ENCODE peak calls at places on chromosomes 1 and 21, in five cellular contexts. Q is K562, B is H1, D is GM12878, N is GM12891. I is an unnamed sample.

GRCh38 chr1:233440952-233441401 is 113.5 kb downstream of the MAP3K21 start:
- DNase-seq in D (peak), Q (peak), N (no peak), B (peak), I (no peak)

GRCh38 chr1:44282704-44283426 is 69.6 kb downstream of the DMAP1 start:
- DNase-seq in B (no peak), D (no peak), Q (no peak), N (no peak), I (no peak)

GRCh38 chr21:45834821-45835293 is 146.7 kb upstream of the COL6A1 start:
- DNase-seq in D (no peak), N (no peak), Q (no peak), B (no peak), I (no peak)

GRCh38 chr1:110207831-110208230 is 2.3 kb upstream of the KCNC4 start:
- DNase-seq in Q (peak), N (peak), D (no peak), B (no peak), I (peak)

GRCh38 chr1:65230741-65231439 is 78.5 kb upstream of the DNAJC6 start:
- DNase-seq in Q (peak), D (no peak), B (no peak), N (no peak), I (no peak)

GRCh38 chr1:94980909-94981252 is 54.0 kb upstream of the CNN3 start:
- DNase-seq in D (no peak), B (no peak), N (no peak), Q (no peak), I (no peak)

GRCh38 chr1:39081266-39082139 is 55.4 kb downstream of the NDUFS5 start:
- DNase-seq in D (no peak), N (peak), B (no peak), Q (peak), I (peak)

GRCh38 chr1:3599816-3600215 is 11.5 kb downstream of the MEGF6 start:
- DNase-seq in N (no peak), B (no peak), D (no peak), Q (no peak), I (no peak)

GRCh38 chr1:232172556-232172955 is 457.4 kb downstream of the SIPA1L2 start:
- DNase-seq in D (no peak), N (no peak), B (no peak), Q (no peak), I (no peak)

GRCh38 chr1:156616463-156616862 is 2.8 kb upstream of the HAPLN2 start:
- DNase-seq in N (no peak), Q (peak), B (no peak), D (no peak), I (no peak)

GRCh38 chr1:29164588-29164987 is 17.1 kb downstream of the SRSF4 start:
- DNase-seq in D (no peak), B (no peak), N (no peak), Q (no peak), I (no peak)

GRCh38 chr21:38831526-38832467 is 26.1 kb downstream of the ETS2 start:
- DNase-seq in B (no peak), Q (peak), N (peak), D (peak), I (no peak)

GRCh38 chr1:89295187-89295586 is 22.5 kb upstream of the GBP5 start:
- DNase-seq in N (no peak), D (no peak), Q (no peak), B (no peak), I (no peak)

DNA sequence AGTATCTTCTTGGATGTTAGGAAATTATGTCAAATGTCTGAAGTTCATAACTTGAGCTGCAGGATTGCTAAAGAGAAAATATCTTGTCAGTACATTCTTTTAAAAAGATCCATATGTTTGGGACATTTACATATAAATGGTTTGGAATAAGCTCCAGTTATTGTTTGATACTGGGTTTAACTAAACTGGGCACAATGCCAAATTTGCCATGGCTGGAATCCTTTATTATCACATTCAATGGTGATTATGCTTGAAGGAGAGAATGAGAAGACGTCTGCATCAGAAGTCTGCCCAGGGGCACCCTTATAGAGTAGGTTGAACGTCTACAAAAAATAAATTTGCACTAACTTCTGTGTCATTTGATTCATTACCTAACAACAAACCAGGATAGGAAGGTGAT is 652.5 kb downstream of the AMY1C start:
- DNase-seq in D (no peak), Q (no peak), B (no peak), N (no peak), I (no peak)
- TF ChIP-seq TAF1 in D (no peak), Q (no peak), B (no peak), N (no peak), I (no peak)

GRCh38 chr1:111474106-111474505 is 322 bp downstream of the C1orf162 start:
- DNase-seq in Q (no peak), N (no peak), D (no peak), B (no peak), I (no peak)

GRCh38 chr1:111476214-111476613 is 2.4 kb downstream of the C1orf162 start:
- DNase-seq in D (no peak), N (no peak), Q (no peak), B (no peak), I (no peak)

GRCh38 chr1:111474521-111474920 is 737 bp downstream of the C1orf162 start:
- DNase-seq in Q (no peak), B (no peak), N (no peak), D (no peak), I (no peak)

GRCh38 chr1:111475706-111476105 is 1.9 kb downstream of the C1orf162 start:
- DNase-seq in Q (no peak), N (no peak), B (no peak), D (peak), I (no peak)

DNA sequence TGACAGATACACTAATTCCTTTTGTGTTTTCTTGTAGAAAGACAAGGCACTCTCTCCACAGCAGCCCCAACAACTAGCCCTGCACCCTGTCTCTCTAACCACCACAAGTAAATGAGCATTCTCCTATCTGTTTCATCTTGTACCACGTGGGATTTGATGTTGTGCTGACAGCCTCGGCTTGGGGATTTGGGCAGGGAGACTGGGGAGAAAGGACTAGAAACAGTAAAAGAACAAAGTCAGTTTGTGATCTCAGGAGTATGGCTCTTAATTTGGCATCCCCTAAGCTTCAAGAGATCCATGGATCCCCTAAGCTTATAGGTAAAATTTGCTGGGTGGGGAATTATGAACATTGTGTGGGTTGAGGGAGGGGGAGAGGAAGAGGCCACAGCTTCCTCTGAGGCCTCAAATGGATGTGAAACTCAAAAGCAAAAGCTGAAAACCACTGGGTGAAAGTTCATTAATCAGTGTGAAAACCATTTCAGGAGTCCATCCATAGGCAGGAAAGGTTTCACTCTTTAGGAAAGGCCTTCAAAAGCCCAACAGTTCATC is 3.1 kb downstream of the C1orf162 start:
- DNase-seq in D (peak), N (no peak), B (no peak), Q (no peak), I (no peak)
- TF ChIP-seq POLR2A in D (peak), N (peak), B (no peak), Q (no peak), I (peak)

GRCh38 chr1:225863167-225863566 is 19.0 kb downstream of the TMEM63A start:
- DNase-seq in D (no peak), B (no peak), Q (no peak), N (no peak), I (no peak)
- TF ChIP-seq POLR2AphosphoS5 in D (no peak), B (no peak), Q (no peak), N (no peak), I (no peak)

DNA sequence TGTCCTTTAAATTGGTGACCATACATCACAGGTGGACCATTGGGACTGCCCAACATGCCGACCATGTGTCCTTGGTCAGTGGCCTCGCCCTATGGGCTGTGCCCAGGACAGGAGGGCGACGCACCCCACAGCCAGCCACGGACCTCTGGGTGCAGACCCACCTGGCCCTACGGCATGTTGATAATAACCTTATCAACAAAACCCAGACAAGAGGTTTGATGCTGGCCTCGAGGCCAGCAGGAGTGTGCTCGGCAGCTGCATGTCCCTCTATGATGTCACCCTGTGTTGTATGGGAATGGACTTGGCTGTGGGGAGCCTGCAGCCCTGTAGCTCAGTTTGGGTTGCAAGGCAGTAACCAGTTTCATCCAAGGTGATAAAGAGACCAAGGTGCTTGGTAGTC is 32.1 kb downstream of the SLC37A1 start:
- DNase-seq in D (no peak), B (no peak), Q (peak), N (no peak), I (no peak)
- TF ChIP-seq TAF1 in D (no peak), B (no peak), Q (no peak), N (no peak), I (no peak)

DNA sequence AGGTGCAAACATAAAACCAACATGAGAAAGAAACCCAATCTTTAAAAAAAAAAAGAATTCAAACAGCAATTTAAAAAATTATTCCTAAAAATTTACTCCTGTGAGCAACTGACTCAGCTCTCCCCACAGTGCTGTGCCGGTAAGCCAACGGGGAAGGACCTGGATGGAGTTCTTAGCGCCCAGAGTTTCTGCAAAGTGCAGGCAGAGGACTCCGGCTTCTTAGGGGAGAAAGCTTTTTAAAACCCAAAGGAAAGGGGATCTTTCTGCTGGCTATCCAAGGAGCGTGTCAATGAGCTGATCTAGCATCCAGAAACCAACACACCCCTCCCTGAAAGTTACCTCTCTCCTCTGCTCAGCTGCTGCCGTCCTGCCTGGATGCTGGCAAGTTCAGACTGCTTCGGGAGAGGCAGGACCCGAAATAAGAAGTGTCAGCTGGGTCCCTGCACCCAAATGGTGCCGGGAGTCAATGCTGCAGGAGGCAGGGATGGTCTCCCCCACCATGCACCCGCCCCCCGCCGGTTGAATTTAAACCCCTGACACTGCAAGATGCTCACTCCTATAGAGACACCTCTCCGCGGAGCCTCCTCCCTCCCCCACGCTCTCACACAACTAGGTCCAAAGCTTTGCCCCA is 32.2 kb upstream of the H6PD start:
- DNase-seq in B (no peak), D (no peak), N (no peak), Q (no peak), I (no peak)
- TF ChIP-seq POLR2A in B (no peak), D (no peak), N (no peak), Q (no peak), I (no peak)

DNA sequence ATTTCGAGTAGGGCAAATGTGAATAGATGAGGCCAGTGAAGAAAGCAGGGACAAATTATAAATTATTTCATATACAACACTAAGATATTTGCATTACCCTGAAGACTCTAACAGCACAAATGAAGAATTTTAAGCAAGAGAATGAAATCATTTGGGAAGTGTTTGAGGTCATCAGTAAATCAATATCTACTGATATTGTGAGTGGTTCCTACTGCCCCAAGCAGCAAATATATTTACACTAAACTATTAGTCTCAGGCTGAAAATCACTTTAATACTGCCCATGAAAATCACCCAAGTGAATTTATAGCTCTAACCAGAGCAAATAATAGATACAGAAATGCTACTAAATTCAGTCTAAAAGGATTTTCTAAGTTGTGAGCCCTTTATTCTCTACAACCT is 163.6 kb downstream of the KCNT2 start:
- DNase-seq in N (no peak), Q (no peak), B (no peak), D (no peak), I (no peak)
- TF ChIP-seq POLR2AphosphoS5 in N (no peak), Q (no peak), B (no peak), D (no peak), I (no peak)

GRCh38 chr1:201912832-201913231 is 24.1 kb downstream of the SHISA4 start:
- DNase-seq in N (no peak), Q (no peak), B (no peak), D (no peak), I (no peak)
- TF ChIP-seq TAF1 in N (no peak), Q (no peak), B (no peak), D (no peak), I (no peak)

DNA sequence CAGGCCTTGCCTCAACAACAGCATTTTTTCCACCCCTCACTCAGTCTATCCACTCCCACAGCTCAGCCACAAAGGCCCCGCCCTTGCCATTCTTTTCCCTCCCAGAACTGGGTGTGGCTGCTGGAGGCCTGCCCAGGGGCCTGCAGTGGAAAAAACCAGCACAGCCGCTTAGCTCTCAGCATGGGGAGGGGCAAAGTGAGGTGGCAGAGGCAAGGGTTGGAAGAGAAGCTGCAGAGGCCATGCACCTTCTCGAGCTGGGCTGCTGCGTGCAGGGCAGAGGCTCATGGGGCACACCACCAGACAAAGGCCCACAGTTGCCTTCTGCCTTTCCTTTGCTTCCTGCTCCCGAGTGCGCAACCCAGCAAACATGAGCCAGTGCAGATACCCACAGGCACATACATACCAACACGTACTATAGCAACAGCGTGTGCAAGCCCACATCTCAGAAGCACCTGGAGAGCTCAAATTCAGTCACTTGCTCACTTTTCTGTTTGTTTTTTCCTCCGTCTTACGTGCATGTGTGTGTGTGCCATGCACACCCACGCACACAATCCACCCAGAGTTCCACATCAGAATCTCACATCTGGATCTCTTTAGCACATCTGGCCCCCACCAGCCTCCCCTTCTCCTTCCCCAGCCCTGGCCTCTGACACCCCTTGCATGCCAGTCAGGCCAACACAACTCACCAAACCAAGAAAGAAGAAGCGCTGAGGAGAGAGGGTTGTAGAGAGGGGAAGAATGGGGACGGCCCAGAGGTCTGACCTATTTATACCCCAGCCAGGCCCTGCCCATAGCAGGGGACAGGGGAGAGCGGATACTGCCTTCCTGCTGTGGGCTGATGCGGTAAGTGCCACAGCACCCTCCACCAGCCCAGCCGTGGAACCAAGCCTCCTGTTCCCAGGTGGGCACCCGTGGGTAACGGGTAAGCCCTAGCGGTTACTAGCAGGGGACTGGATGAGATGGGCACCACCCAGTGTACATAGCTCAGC is at the start of gene S100A4:
- DNase-seq in Q (peak), D (peak), N (peak), B (no peak), I (peak)
- TF ChIP-seq POLR2A in Q (no peak), D (peak), N (no peak), B (no peak), I (no peak)

DNA sequence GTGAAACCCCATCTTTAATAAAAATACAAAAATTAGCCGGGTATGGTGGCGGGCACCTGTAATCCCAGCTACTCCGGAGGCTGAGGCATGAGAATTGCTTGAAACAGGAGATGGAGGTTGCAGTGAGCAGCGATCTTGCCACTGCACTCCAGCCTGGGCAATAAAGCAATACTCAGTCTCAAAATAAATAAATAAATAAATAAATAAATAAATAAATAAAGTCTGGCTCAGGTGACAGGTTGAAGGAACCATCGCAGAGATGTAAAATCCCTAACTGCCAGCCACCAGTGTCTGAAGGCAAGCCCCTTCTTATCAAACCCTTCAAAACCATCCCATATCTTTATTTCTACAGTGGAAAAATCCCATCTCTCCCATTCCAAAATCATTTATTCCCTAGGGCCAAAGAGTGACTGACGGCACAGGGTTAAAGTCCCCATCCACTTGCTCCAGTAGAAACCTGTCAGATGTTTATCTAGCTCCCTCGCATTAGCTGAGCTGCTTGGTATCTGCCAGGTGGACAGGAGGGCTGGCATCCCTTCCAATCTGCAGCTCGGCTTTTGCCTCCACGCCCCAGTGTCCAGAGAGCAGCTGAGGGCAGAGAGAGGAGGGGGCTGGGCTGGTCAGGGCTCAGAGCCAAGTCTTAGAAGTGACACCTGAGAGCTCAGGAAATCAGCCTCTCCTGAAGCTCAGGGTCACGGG is 5.0 kb downstream of the CSRP1 start:
- DNase-seq in D (no peak), N (no peak), B (no peak), Q (no peak), I (no peak)
- TF ChIP-seq POLR2AphosphoS5 in D (no peak), N (no peak), B (no peak), Q (no peak), I (no peak)

I was measured in GM12892.